ENCODE peak calls at places on chromosomes 5 and 9, in six cellular contexts. O, J, Z, E, T and N are unnamed samples.

GRCh38 chr5:6886866-6887265 is 173.6 kb downstream of the TENT4A start:
- DNase-seq in O (no peak), J (no peak), Z (no peak), E (no peak), T (no peak), N (no peak)

GRCh38 chr9:137046094-137046787 is at the start of gene NPDC1:
- DNase-seq in O (no peak), J (peak), Z (peak), E (peak), T (peak), N (peak)

GRCh38 chr5:78008356-78008967 is 232.3 kb upstream of the TBCA start:
- DNase-seq in O (peak), J (no peak), Z (no peak), E (no peak), T (no peak), N (peak)

GRCh38 chr5:35264509-35264908 is 34.2 kb upstream of the PRLR start:
- DNase-seq in O (no peak), J (no peak), Z (no peak), E (no peak), T (no peak), N (no peak)

GRCh38 chr5:139593716-139594319 is 32.7 kb downstream of the UBE2D2 start:
- DNase-seq in O (no peak), J (no peak), Z (no peak), E (no peak), T (no peak), N (no peak)

GRCh38 chr5:123001801-123002200 is 34.7 kb downstream of the PPIC start:
- DNase-seq in O (no peak), J (no peak), Z (no peak), E (no peak), T (no peak), N (no peak)

GRCh38 chr5:139193928-139194327 is 4.2 kb downstream of the SIL1 start:
- DNase-seq in O (no peak), J (no peak), Z (no peak), E (no peak), T (no peak), N (no peak)

GRCh38 chr9:93097496-93098205 is 1.6 kb downstream of the CARD19 start:
- DNase-seq in O (no peak), J (no peak), Z (no peak), E (no peak), T (no peak), N (peak)

GRCh38 chr9:125258160-125258559 is 3.5 kb upstream of the GAPVD1 start:
- DNase-seq in O (no peak), J (no peak), Z (no peak), E (no peak), T (no peak), N (no peak)

GRCh38 chr9:112535811-112536210 is 49.2 kb downstream of the KIAA1958 start:
- DNase-seq in O (no peak), J (no peak), Z (no peak), E (no peak), T (no peak), N (no peak)

GRCh38 chr5:129003232-129003631 is 37.9 kb downstream of the SLC27A6 start:
- DNase-seq in O (no peak), J (no peak), Z (no peak), E (no peak), T (no peak), N (no peak)

GRCh38 chr5:141003026-141003425 is 36.8 kb downstream of the PCDHAC2 start:
- DNase-seq in O (no peak), J (no peak), Z (no peak), E (no peak), T (no peak), N (no peak)

GRCh38 chr5:75729321-75729720 is 12.1 kb upstream of the POC5 start:
- DNase-seq in O (no peak), J (no peak), Z (no peak), E (no peak), T (no peak), N (no peak)

GRCh38 chr5:68418230-68418629 is 202.7 kb downstream of the PIK3R1 start:
- DNase-seq in O (peak), J (no peak), Z (no peak), E (no peak), T (no peak), N (no peak)

GRCh38 chr9:73149371-73150067 is 2.1 kb upstream of the ANXA1 start:
- DNase-seq in O (peak), J (no peak), Z (no peak), E (no peak), T (no peak), N (no peak)

GRCh38 chr5:177366528-177367322 is 9.0 kb downstream of the RGS14 start:
- DNase-seq in O (peak), J (peak), Z (no peak), E (no peak), T (peak), N (peak)

GRCh38 chr9:93669116-93669957 is 93.0 kb downstream of the PHF2 start:
- DNase-seq in O (no peak), J (peak), Z (no peak), E (no peak), T (no peak), N (no peak)

GRCh38 chr5:12016149-12016740 is 112.0 kb upstream of the CTNND2 start:
- DNase-seq in O (no peak), J (peak), Z (no peak), E (no peak), T (no peak), N (no peak)

GRCh38 chr9:21031091-21031817 is at the start of gene HACD4:
- DNase-seq in O (peak), J (peak), Z (peak), E (peak), T (peak), N (peak)

GRCh38 chr9:2127486-2127885 is 112.3 kb downstream of the SMARCA2 start:
- DNase-seq in O (no peak), J (no peak), Z (no peak), E (no peak), T (no peak), N (no peak)

GRCh38 chr5:95647886-95648860 is 1.6 kb downstream of the RFESD start:
- DNase-seq in O (no peak), J (no peak), Z (no peak), E (no peak), T (no peak), N (no peak)

GRCh38 chr5:136042156-136042555 is 13.4 kb downstream of the TGFBI start:
- DNase-seq in O (no peak), J (no peak), Z (no peak), E (no peak), T (no peak), N (no peak)

GRCh38 chr5:139742173-139742903 is 53.3 kb upstream of the PSD2 start:
- DNase-seq in O (no peak), J (no peak), Z (no peak), E (no peak), T (no peak), N (no peak)

GRCh38 chr5:180121799-180122198 is 50.2 kb upstream of the RNF130 start:
- DNase-seq in O (no peak), J (no peak), Z (no peak), E (no peak), T (no peak), N (no peak)

GRCh38 chr9:91714020-91714721 is 235.9 kb downstream of the ROR2 start:
- DNase-seq in O (peak), J (peak), Z (peak), E (no peak), T (peak), N (no peak)

GRCh38 chr5:179323026-179323571 is 22.2 kb downstream of the ADAMTS2 start:
- DNase-seq in O (no peak), J (peak), Z (no peak), E (no peak), T (peak), N (no peak)

GRCh38 chr9:125472562-125472925 is 210.9 kb downstream of the GAPVD1 start:
- DNase-seq in O (no peak), J (no peak), Z (no peak), E (no peak), T (no peak), N (no peak)

GRCh38 chr5:157126-157715 is 34.1 kb upstream of the LRRC14B start:
- DNase-seq in O (no peak), J (no peak), Z (no peak), E (no peak), T (no peak), N (no peak)

GRCh38 chr9:120702075-120702474 is 12.2 kb downstream of the MEGF9 start:
- DNase-seq in O (no peak), J (no peak), Z (no peak), E (no peak), T (no peak), N (no peak)

GRCh38 chr5:172749881-172750608 is 20.9 kb downstream of the DUSP1 start:
- DNase-seq in O (no peak), J (no peak), Z (no peak), E (no peak), T (peak), N (no peak)

GRCh38 chr5:107456281-107456715 is 214.4 kb downstream of the EFNA5 start:
- DNase-seq in O (no peak), J (no peak), Z (no peak), E (no peak), T (no peak), N (no peak)

GRCh38 chr9:69200071-69200470 is 26.0 kb downstream of the TJP2 start:
- DNase-seq in O (no peak), J (peak), Z (no peak), E (no peak), T (peak), N (no peak)

GRCh38 chr9:6845881-6846280 is 88.1 kb downstream of the KDM4C start:
- DNase-seq in O (no peak), J (peak), Z (no peak), E (no peak), T (no peak), N (no peak)

GRCh38 chr5:135010502-135011354 is 23.3 kb downstream of the PITX1 start:
- DNase-seq in O (no peak), J (no peak), Z (no peak), E (no peak), T (no peak), N (no peak)

GRCh38 chr5:134458234-134458633 is 46.6 kb upstream of the CDKN2AIPNL start:
- DNase-seq in O (peak), J (no peak), Z (no peak), E (no peak), T (peak), N (no peak)

GRCh38 chr5:55671975-55672374 is 40.1 kb downstream of the SLC38A9 start:
- DNase-seq in O (no peak), J (no peak), Z (no peak), E (no peak), T (no peak), N (no peak)

GRCh38 chr5:39539470-39539869 is 114.7 kb upstream of the DAB2 start:
- DNase-seq in O (no peak), J (no peak), Z (no peak), E (no peak), T (no peak), N (no peak)

GRCh38 chr9:23851024-23851629 is 25.1 kb upstream of the ELAVL2 start:
- DNase-seq in O (no peak), J (peak), Z (no peak), E (no peak), T (peak), N (no peak)